ENCODE peak calls at places on chromosomes 4 and X, in eight cellular contexts. One of them, this sample, is unnamed. For H3K4me1, the result is how much of the 10 kb centered on the place peaks cover.

GRCh38 chr4:26087108-26087507 is 173.1 kb downstream of the SMIM20 start:
- DNase-seq in HepG2: no peak
- DNase-seq in spleen: no peak
- DNase-seq in esophagus muscularis mucosa: no peak
- DNase-seq in breast epithelium: no peak
- DNase-seq in upper lobe of left lung: no peak
- DNase-seq in SK-N-SH: no peak
- DNase-seq in stomach: no peak
- DNase-seq in this sample: no peak

GRCh38 chr4:121053601-121054143 is 18.7 kb downstream of the NDNF start:
- DNase-seq in HepG2: no peak
- DNase-seq in spleen: no peak
- DNase-seq in esophagus muscularis mucosa: no peak
- DNase-seq in breast epithelium: no peak
- DNase-seq in upper lobe of left lung: no peak
- DNase-seq in SK-N-SH: no peak
- DNase-seq in stomach: no peak
- DNase-seq in this sample: no peak

GRCh38 chr4:126916626-126917140 is 716.1 kb upstream of the INTU start:
- DNase-seq in HepG2: no peak
- DNase-seq in spleen: no peak
- DNase-seq in esophagus muscularis mucosa: no peak
- DNase-seq in breast epithelium: no peak
- DNase-seq in upper lobe of left lung: no peak
- DNase-seq in SK-N-SH: no peak
- DNase-seq in stomach: no peak
- DNase-seq in this sample: no peak

GRCh38 chr4:94827481-94828110 is 69.8 kb downstream of the BMPR1B start:
- DNase-seq in HepG2: no peak
- DNase-seq in spleen: no peak
- DNase-seq in esophagus muscularis mucosa: no peak
- DNase-seq in breast epithelium: no peak
- DNase-seq in upper lobe of left lung: no peak
- DNase-seq in SK-N-SH: no peak
- DNase-seq in stomach: no peak
- DNase-seq in this sample: no peak

GRCh38 chr4:59409647-59410046 is 1790.5 kb upstream of the ADGRL3 start:
- DNase-seq in HepG2: no peak
- DNase-seq in spleen: no peak
- DNase-seq in esophagus muscularis mucosa: no peak
- DNase-seq in breast epithelium: no peak
- DNase-seq in upper lobe of left lung: no peak
- DNase-seq in SK-N-SH: no peak
- DNase-seq in stomach: no peak
- DNase-seq in this sample: no peak

GRCh38 chrX:119682019-119682989 is 10.7 kb downstream of the SEPTIN6 start:
- DNase-seq in HepG2: no peak
- DNase-seq in spleen: no peak
- DNase-seq in esophagus muscularis mucosa: no peak
- DNase-seq in breast epithelium: no peak
- DNase-seq in upper lobe of left lung: no peak
- DNase-seq in SK-N-SH: no peak
- DNase-seq in stomach: no peak
- DNase-seq in this sample: no peak

GRCh38 chr4:158949094-158949493 is 153.8 kb upstream of the RAPGEF2 start:
- DNase-seq in HepG2: no peak
- DNase-seq in spleen: no peak
- DNase-seq in esophagus muscularis mucosa: no peak
- DNase-seq in breast epithelium: no peak
- DNase-seq in upper lobe of left lung: no peak
- DNase-seq in SK-N-SH: no peak
- DNase-seq in stomach: no peak
- DNase-seq in this sample: no peak

GRCh38 chrX:30301977-30302376 is 7.2 kb downstream of the NR0B1 start:
- DNase-seq in HepG2: no peak
- DNase-seq in spleen: no peak
- DNase-seq in esophagus muscularis mucosa: no peak
- DNase-seq in breast epithelium: no peak
- DNase-seq in upper lobe of left lung: no peak
- DNase-seq in SK-N-SH: no peak
- DNase-seq in stomach: no peak
- DNase-seq in this sample: no peak

GRCh38 chr4:72006576-72006975 is 25.2 kb upstream of the NPFFR2 start:
- DNase-seq in HepG2: no peak
- DNase-seq in spleen: no peak
- DNase-seq in esophagus muscularis mucosa: no peak
- DNase-seq in breast epithelium: no peak
- DNase-seq in upper lobe of left lung: no peak
- DNase-seq in SK-N-SH: no peak
- DNase-seq in stomach: no peak
- DNase-seq in this sample: no peak

GRCh38 chrX:49268702-49269009 is 937 bp upstream of the PPP1R3F start:
- DNase-seq in HepG2: no peak
- DNase-seq in spleen: no peak
- DNase-seq in esophagus muscularis mucosa: no peak
- DNase-seq in breast epithelium: no peak
- DNase-seq in upper lobe of left lung: no peak
- DNase-seq in SK-N-SH: no peak
- DNase-seq in stomach: no peak
- DNase-seq in this sample: no peak

GRCh38 chrX:49960061-49960460 is 37.7 kb downstream of the CLCN5 start:
- DNase-seq in HepG2: no peak
- DNase-seq in spleen: no peak
- DNase-seq in esophagus muscularis mucosa: no peak
- DNase-seq in breast epithelium: no peak
- DNase-seq in upper lobe of left lung: no peak
- DNase-seq in SK-N-SH: no peak
- DNase-seq in stomach: no peak
- DNase-seq in this sample: no peak

GRCh38 chr4:78622253-78622979 is 70.8 kb downstream of the ANXA3 start:
- DNase-seq in HepG2: peak
- DNase-seq in spleen: no peak
- DNase-seq in esophagus muscularis mucosa: no peak
- DNase-seq in breast epithelium: no peak
- DNase-seq in upper lobe of left lung: no peak
- DNase-seq in SK-N-SH: no peak
- DNase-seq in stomach: no peak
- DNase-seq in this sample: no peak

GRCh38 chr4:145734576-145735329 is 54.8 kb downstream of the C4orf51 start:
- DNase-seq in HepG2: peak
- DNase-seq in spleen: no peak
- DNase-seq in esophagus muscularis mucosa: no peak
- DNase-seq in breast epithelium: peak
- DNase-seq in upper lobe of left lung: peak
- DNase-seq in SK-N-SH: no peak
- DNase-seq in stomach: peak
- DNase-seq in this sample: no peak
- H3K27ac ChIP-seq in HepG2: no peak
- H3K27ac ChIP-seq in spleen: no peak
- H3K27ac ChIP-seq in esophagus muscularis mucosa: peak
- H3K27ac ChIP-seq in breast epithelium: peak
- H3K27ac ChIP-seq in upper lobe of left lung: peak
- H3K27ac ChIP-seq in SK-N-SH: peak
- H3K27ac ChIP-seq in stomach: peak
- H3K27ac ChIP-seq in this sample: peak

GRCh38 chr4:91319869-91320268 is 983.9 kb upstream of the GRID2 start:
- DNase-seq in HepG2: no peak
- DNase-seq in spleen: no peak
- DNase-seq in esophagus muscularis mucosa: no peak
- DNase-seq in breast epithelium: no peak
- DNase-seq in upper lobe of left lung: no peak
- DNase-seq in SK-N-SH: no peak
- DNase-seq in stomach: no peak
- DNase-seq in this sample: no peak
- TF ChIP-seq POLR2AphosphoS5 in HepG2: no peak
- TF ChIP-seq POLR2AphosphoS5 in spleen: no peak
- TF ChIP-seq POLR2AphosphoS5 in esophagus muscularis mucosa: no peak
- TF ChIP-seq POLR2AphosphoS5 in breast epithelium: no peak
- TF ChIP-seq POLR2AphosphoS5 in upper lobe of left lung: no peak
- TF ChIP-seq POLR2AphosphoS5 in SK-N-SH: no peak
- TF ChIP-seq POLR2AphosphoS5 in stomach: no peak
- TF ChIP-seq POLR2AphosphoS5 in this sample: no peak

GRCh38 chr4:139556071-139556734 is at the start of gene SETD7:
- DNase-seq in HepG2: no peak
- DNase-seq in spleen: peak
- DNase-seq in esophagus muscularis mucosa: peak
- DNase-seq in breast epithelium: peak
- DNase-seq in upper lobe of left lung: peak
- DNase-seq in SK-N-SH: peak
- DNase-seq in stomach: peak
- DNase-seq in this sample: peak
- H3K4me1 ChIP-seq in HepG2: under half
- H3K4me1 ChIP-seq in spleen: half or more
- H3K4me1 ChIP-seq in esophagus muscularis mucosa: half or more
- H3K4me1 ChIP-seq in breast epithelium: under half
- H3K4me1 ChIP-seq in upper lobe of left lung: under half
- H3K4me1 ChIP-seq in SK-N-SH: under half
- H3K4me1 ChIP-seq in stomach: under half
- H3K4me1 ChIP-seq in this sample: half or more

GRCh38 chr4:86891785-86892638 is at the start of gene C4orf36:
- DNase-seq in HepG2: no peak
- DNase-seq in spleen: peak
- DNase-seq in esophagus muscularis mucosa: no peak
- DNase-seq in breast epithelium: peak
- DNase-seq in upper lobe of left lung: peak
- DNase-seq in SK-N-SH: peak
- DNase-seq in stomach: peak
- DNase-seq in this sample: peak
- H3K27ac ChIP-seq in HepG2: no peak
- H3K27ac ChIP-seq in spleen: peak
- H3K27ac ChIP-seq in esophagus muscularis mucosa: peak
- H3K27ac ChIP-seq in breast epithelium: peak
- H3K27ac ChIP-seq in upper lobe of left lung: peak
- H3K27ac ChIP-seq in SK-N-SH: peak
- H3K27ac ChIP-seq in stomach: peak
- H3K27ac ChIP-seq in this sample: peak

DNA sequence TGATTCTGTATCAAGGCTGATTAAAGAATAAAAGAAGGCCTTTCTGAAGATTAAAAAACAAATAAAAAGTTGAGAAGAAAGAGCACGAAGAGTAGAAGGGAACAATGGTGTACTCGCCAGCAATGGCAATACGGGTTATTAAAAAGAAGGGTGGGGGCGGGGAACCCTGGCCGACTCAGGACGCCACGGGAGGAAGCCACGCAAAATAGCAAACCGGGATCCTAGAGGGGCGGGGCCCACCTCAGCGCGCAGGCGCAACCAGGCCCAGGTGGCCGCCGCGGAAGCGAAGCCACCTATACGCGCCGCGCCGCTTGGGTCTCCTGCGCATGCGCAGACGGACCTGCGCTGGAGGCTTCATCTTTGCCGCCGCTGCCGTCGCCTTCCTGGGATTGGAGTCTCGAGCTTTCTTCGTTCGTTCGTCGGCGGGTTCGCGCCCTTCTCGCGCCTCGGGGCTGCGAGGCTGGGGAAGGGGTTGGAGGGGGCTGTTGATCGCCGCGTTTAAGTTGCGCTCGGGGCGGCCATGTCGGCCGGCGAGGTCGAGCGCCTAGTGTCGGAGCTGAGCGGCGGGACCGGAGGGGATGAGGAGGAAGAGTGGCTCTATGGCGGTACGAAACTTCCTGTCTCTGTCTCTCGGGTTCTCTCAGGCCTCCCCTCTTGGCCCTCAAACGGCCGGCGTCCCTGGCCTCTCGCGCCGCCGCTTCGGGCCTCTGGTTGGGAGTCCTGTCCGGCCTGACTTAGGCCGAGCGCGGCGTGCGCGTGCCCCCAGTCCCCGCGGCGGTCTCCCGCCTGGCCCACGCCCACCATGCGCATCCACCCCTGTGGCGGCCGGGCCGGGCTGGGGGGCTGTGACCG is at the start of gene FIP1L1:
- DNase-seq in HepG2: peak
- DNase-seq in spleen: peak
- DNase-seq in esophagus muscularis mucosa: peak
- DNase-seq in breast epithelium: peak
- DNase-seq in upper lobe of left lung: peak
- DNase-seq in SK-N-SH: peak
- DNase-seq in stomach: peak
- DNase-seq in this sample: peak
- TF ChIP-seq POLR2AphosphoS5 in HepG2: peak
- TF ChIP-seq POLR2AphosphoS5 in spleen: peak
- TF ChIP-seq POLR2AphosphoS5 in esophagus muscularis mucosa: peak
- TF ChIP-seq POLR2AphosphoS5 in breast epithelium: peak
- TF ChIP-seq POLR2AphosphoS5 in upper lobe of left lung: peak
- TF ChIP-seq POLR2AphosphoS5 in SK-N-SH: peak
- TF ChIP-seq POLR2AphosphoS5 in stomach: peak
- TF ChIP-seq POLR2AphosphoS5 in this sample: no peak

GRCh38 chrX:2390754-2391153 is 110.0 kb downstream of the DHRSX start:
- DNase-seq in HepG2: no peak
- DNase-seq in spleen: no peak
- DNase-seq in esophagus muscularis mucosa: no peak
- DNase-seq in breast epithelium: no peak
- DNase-seq in upper lobe of left lung: no peak
- DNase-seq in SK-N-SH: no peak
- DNase-seq in stomach: no peak
- DNase-seq in this sample: no peak
- H3K4me1 ChIP-seq in HepG2: under half
- H3K4me1 ChIP-seq in spleen: under half
- H3K4me1 ChIP-seq in esophagus muscularis mucosa: under half
- H3K4me1 ChIP-seq in breast epithelium: under half
- H3K4me1 ChIP-seq in upper lobe of left lung: under half
- H3K4me1 ChIP-seq in SK-N-SH: under half
- H3K4me1 ChIP-seq in stomach: under half
- H3K4me1 ChIP-seq in this sample: under half

DNA sequence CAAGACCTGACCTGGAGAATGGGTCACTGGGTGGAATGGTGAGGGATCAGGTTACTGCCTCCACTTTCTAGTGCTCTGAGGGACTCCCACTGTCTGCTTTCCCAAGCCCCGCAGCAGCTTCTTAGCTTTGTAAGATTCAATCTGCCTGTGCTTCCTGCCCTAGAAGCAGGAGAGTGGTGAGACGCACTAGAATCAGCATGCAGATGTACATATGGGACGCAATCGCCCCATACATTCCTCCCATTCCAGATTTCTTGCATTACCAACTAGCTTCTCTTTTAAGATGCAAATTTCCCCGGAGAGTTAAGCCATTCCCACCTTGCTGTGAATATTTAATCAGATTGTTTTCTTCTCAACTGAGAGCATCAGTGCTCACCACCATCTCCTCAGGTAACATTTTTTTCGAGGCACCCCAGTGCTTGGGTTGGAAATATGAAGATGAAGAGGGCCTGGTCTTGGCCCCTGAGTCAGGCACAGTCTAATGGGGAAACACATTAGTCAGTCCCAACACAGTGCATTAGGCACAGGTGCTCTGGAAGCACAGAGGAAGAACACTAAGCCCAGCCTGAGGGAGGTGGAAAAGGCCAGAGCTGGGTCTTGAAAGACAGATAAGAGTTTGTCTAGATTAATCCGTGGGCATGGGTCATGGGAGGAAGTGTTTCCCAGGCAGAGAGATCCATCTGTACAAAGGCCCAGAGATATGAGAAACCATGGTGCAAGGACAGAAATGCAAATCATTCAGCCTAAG is 66.7 kb upstream of the PRPS1 start:
- DNase-seq in HepG2: no peak
- DNase-seq in spleen: no peak
- DNase-seq in esophagus muscularis mucosa: no peak
- DNase-seq in breast epithelium: no peak
- DNase-seq in upper lobe of left lung: no peak
- DNase-seq in SK-N-SH: no peak
- DNase-seq in stomach: no peak
- DNase-seq in this sample: no peak
- H3K27ac ChIP-seq in HepG2: no peak
- H3K27ac ChIP-seq in spleen: no peak
- H3K27ac ChIP-seq in esophagus muscularis mucosa: no peak
- H3K27ac ChIP-seq in breast epithelium: no peak
- H3K27ac ChIP-seq in upper lobe of left lung: no peak
- H3K27ac ChIP-seq in SK-N-SH: no peak
- H3K27ac ChIP-seq in stomach: no peak
- H3K27ac ChIP-seq in this sample: no peak

GRCh38 chr4:87527446-87528240 is 1.5 kb downstream of the SPARCL1 start:
- DNase-seq in HepG2: no peak
- DNase-seq in spleen: no peak
- DNase-seq in esophagus muscularis mucosa: no peak
- DNase-seq in breast epithelium: no peak
- DNase-seq in upper lobe of left lung: no peak
- DNase-seq in SK-N-SH: no peak
- DNase-seq in stomach: no peak
- DNase-seq in this sample: no peak
- TF ChIP-seq POLR2AphosphoS5 in HepG2: no peak
- TF ChIP-seq POLR2AphosphoS5 in spleen: no peak
- TF ChIP-seq POLR2AphosphoS5 in esophagus muscularis mucosa: no peak
- TF ChIP-seq POLR2AphosphoS5 in breast epithelium: no peak
- TF ChIP-seq POLR2AphosphoS5 in upper lobe of left lung: no peak
- TF ChIP-seq POLR2AphosphoS5 in SK-N-SH: no peak
- TF ChIP-seq POLR2AphosphoS5 in stomach: peak
- TF ChIP-seq POLR2AphosphoS5 in this sample: no peak

This sample was measured in suprapubic skin.